ENCODE peak calls at places on chromosome 1, in nine cellular contexts. C is left lung, Q is fibroblast of lung, G is cardiac muscle cell, O is heart left ventricle, Z is right atrium auricular region, B is tibial nerve, D is IMR-90, Y is prostate gland. K is an unnamed sample.

GRCh38 chr1:160646711-160647328 is at the start of gene SLAMF1:
- DNase-seq in C (no peak), Q (no peak), G (no peak), O (no peak), Z (no peak), B (no peak), D (no peak), Y (no peak), K (no peak)

GRCh38 chr1:19066248-19066873 is 109.9 kb upstream of the IFFO2 start:
- DNase-seq in C (no peak), Q (no peak), G (no peak), O (no peak), Z (no peak), B (no peak), D (peak; percentile 28), Y (peak; percentile 68), K (no peak)

GRCh38 chr1:223621312-223621734 is 44.2 kb downstream of the CAPN8 start:
- DNase-seq in C (no peak), Q (no peak), G (no peak), O (no peak), Z (no peak), B (no peak), D (no peak), Y (no peak), K (no peak)

GRCh38 chr1:185681034-185681633 is 53.1 kb upstream of the HMCN1 start:
- DNase-seq in C (no peak), Q (peak; percentile 50), G (peak; percentile 65), O (no peak), Z (no peak), B (no peak), D (peak; percentile 44), Y (peak; percentile 21), K (no peak)

GRCh38 chr1:242467556-242468145 is 56.8 kb downstream of the PLD5 start:
- DNase-seq in C (no peak), Q (peak; percentile 56), G (peak; percentile 47), O (peak; percentile 27), Z (peak; percentile 62), B (no peak), D (peak; percentile 8), Y (no peak), K (no peak)

GRCh38 chr1:196433000-196433399 is 175.2 kb downstream of the KCNT2 start:
- DNase-seq in C (no peak), Q (peak; percentile 49), G (no peak), O (no peak), Z (no peak), B (no peak), D (peak; percentile 4), Y (no peak), K (no peak)

GRCh38 chr1:2276803-2277580 is 48.9 kb downstream of the SKI start:
- DNase-seq in C (no peak), Q (peak; percentile 47), G (peak; percentile 56), O (no peak), Z (no peak), B (no peak), D (peak; percentile 62), Y (no peak), K (no peak)

GRCh38 chr1:32464716-32465540 is at the start of gene ZBTB8B:
- DNase-seq in C (peak; percentile 84), Q (peak; percentile 78), G (peak; percentile 90), O (peak; percentile 74), Z (no peak), B (peak; percentile 32), D (peak; percentile 41), Y (peak; percentile 80), K (no peak)

GRCh38 chr1:236394905-236395779 is 1.1 kb downstream of the EDARADD start:
- DNase-seq in C (peak; percentile 81), Q (peak; percentile 9), G (peak; percentile 34), O (peak; percentile 28), Z (no peak), B (no peak), D (no peak), Y (peak; percentile 52), K (no peak)

DNA sequence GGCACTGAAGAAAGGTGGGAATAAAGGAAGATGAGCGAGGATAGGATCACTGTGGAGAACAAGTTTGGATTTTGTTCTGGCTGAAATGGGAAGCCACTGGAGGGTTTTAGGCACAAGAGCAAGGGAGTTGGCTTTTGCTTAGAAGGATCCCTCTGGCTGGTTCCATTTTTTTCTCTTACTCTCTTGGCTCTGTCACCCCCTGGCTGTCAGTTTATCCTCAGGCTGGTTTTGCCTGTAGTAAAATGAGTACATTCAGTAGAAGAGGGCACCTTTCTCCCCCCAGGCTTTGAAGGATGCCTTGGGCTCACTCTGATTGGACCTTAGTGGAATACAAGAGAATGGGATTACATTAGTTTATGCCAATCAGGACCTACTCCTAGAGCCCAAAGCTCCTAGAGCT is 17.1 kb downstream of the CACHD1 start:
- DNase-seq in C (no peak), Q (no peak), G (no peak), O (no peak), Z (no peak), B (no peak), D (no peak), Y (no peak), K (no peak)
- TF ChIP-seq CTCF in C (no peak), Q (peak; percentile 19), G (no peak), O (no peak), Z (no peak), B (no peak), D (no peak), Y (no peak), K (no peak)

GRCh38 chr1:51850420-51851297 is 27.9 kb downstream of the NRDC start:
- DNase-seq in C (peak; percentile 43), Q (no peak), G (peak; percentile 2), O (peak; percentile 37), Z (no peak), B (no peak), D (no peak), Y (peak; percentile 16), K (no peak)
- H3K4me3 ChIP-seq in C (no peak overlapping the region), Q (no peak overlapping the region), G (no peak overlapping the region), O (no peak overlapping the region), Z (no peak overlapping the region), B (no peak overlapping the region), D (no peak overlapping the region), Y (no peak overlapping the region), K (no peak overlapping the region)

DNA sequence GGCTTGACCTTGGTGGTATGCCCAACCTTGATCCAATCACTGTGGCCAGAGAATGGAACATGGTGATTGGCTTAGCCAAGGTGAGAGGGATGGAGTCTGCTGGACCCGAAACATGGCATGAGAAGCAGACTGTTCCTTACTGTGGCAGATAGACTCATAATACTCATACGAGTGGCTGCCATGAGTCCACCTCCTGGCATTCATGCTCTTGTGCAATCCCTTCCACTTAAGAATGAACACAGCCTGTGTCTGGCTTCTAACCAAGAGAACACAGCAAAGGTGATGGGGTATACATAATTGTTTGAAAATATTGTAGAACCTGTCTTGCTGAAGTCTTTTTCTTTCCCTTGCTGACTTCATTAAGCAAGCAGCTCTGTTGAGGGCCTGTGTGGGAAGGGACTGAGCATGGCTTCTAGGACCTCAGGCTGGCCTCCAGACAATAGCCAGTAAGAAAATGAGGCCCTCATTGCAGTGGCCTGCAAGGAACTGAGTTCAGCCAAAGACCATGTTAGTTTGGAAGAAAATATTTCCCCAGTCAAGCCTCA is 85.9 kb downstream of the ZNF281 start:
- DNase-seq in C (no peak), Q (peak; percentile 32), G (peak; percentile 57), O (no peak), Z (no peak), B (no peak), D (peak; percentile 67), Y (no peak), K (no peak)
- H3K27me3 ChIP-seq in C (no peaks in the 10 kb centered on the region), Q (no peaks in the 10 kb centered on the region), G (peaks cover 17% of the 10 kb centered on the region), O (no peaks in the 10 kb centered on the region), Z (no peaks in the 10 kb centered on the region), B (no peaks in the 10 kb centered on the region), D (no peaks in the 10 kb centered on the region), Y (no peaks in the 10 kb centered on the region), K (no peaks in the 10 kb centered on the region)

DNA sequence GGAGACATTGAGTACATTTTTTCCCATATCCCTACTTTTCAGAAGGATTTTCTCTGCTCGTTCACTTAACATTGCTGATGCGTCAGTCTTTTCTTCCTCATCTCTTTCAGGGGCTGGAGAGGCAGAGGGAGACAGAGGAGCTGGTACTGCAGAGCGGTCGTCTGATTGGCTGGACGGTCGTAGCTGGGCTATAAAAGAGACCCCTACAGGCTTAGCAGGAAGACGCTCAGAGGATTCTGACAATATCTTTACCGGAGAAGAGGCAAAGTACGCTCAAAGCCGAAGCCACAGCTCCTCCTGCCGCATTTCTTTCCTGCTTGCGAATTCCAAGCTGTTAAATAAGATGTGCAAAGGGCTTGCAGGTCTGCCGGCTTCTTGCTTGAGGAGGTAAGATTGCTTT is at the start of gene RGS4:
- DNase-seq in C (no peak), Q (peak; percentile 97), G (peak; percentile 97), O (peak; percentile 70), Z (peak; percentile 61), B (no peak), D (peak; percentile 98), Y (peak; percentile 27), K (peak; percentile 75)
- TF ChIP-seq CTCF in C (peak; percentile 18), Q (peak; percentile 74), G (peak; percentile 68), O (peak; percentile 34), Z (peak; percentile 21), B (no peak), D (peak; percentile 92), Y (no peak), K (peak; percentile 77)

DNA sequence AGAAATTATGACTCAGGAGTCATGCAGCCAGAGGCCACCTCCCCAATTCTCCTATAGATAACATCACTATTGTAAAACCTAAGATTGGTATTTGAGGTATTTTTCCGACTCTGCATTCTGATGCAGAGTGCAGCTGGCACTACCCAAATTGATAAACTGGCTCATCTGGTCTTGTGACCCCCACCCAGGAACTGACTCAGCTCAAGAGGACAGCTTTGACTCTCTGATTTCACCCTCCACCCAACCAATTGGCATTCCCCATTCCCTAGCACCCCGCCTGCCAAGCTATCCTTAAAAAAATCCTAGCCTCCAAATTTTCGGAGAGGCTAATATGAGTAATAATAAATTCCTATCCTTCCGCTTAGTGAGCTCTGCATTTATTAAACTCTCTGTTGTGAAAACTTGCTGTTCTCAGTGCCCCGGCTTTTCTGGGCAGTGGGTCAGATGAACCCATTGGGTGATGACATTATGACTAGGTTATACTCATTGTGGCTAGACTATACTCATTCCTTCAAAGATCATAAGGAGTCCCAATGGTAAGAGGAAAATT is 39.4 kb upstream of the EPS15 start:
- DNase-seq in C (no peak), Q (peak; percentile 55), G (peak; percentile 76), O (no peak), Z (no peak), B (no peak), D (peak; percentile 47), Y (no peak), K (no peak)
- H3K4me3 ChIP-seq in C (no peak overlapping the region), Q (no peak overlapping the region), G (no peak overlapping the region), O (no peak overlapping the region), Z (no peak overlapping the region), B (no peak overlapping the region), D (no peak overlapping the region), Y (no peak overlapping the region), K (no peak overlapping the region)

K was measured in BJ.